ENCODE peak calls at places on chromosomes 11 and 22, in six cellular contexts. L, S, Q, Y, E and V are unnamed samples.

GRCh38 chr11:121459413-121460041 is 6.8 kb upstream of the SORL1-AS1 start:
- DNase-seq in Q (no peak), E (peak; percentile 56), L (no peak), S (peak; percentile 55), Y (peak; percentile 67), V (no peak)

GRCh38 chr22:26650722-26651421 is 6.5 kb upstream of the MIAT start:
- DNase-seq in Q (no peak), S (peak; percentile 62), L (no peak), Y (no peak), E (no peak), V (no peak)

GRCh38 chr11:100546714-100547113 is 140.4 kb upstream of the ARHGAP42 start:
- DNase-seq in E (peak; percentile 71), Q (no peak), Y (no peak), S (no peak), L (peak; percentile 81), V (no peak)

GRCh38 chr22:40036126-40036525 is 41.4 kb downstream of the FAM83F start:
- DNase-seq in S (no peak), Y (no peak), Q (no peak), E (peak; percentile 18), L (no peak), V (no peak)

GRCh38 chr11:62911137-62912130 is 9.7 kb downstream of the CHRM1 start:
- DNase-seq in L (no peak), S (no peak), E (no peak), Y (no peak), Q (no peak), V (no peak)

GRCh38 chr11:76823481-76824028 is 37.2 kb upstream of the ACER3 start:
- DNase-seq in S (no peak), E (no peak), L (peak; percentile 26), Y (no peak), Q (no peak), V (no peak)

GRCh38 chr11:27020736-27021135 is 19.9 kb upstream of the BBOX1 start:
- DNase-seq in L (no peak), S (no peak), Q (no peak), E (no peak), Y (no peak), V (no peak)

GRCh38 chr22:19105867-19106802 is 16.1 kb downstream of the DGCR2 start:
- DNase-seq in E (peak; percentile 52), Q (peak; percentile 45), S (peak; percentile 68), Y (peak; percentile 71), L (no peak), V (peak; percentile 31)

GRCh38 chr11:62614275-62614674 is 1.2 kb downstream of the ROM1 start:
- DNase-seq in Q (no peak), S (peak; percentile 75), Y (no peak), L (no peak), E (peak; percentile 70), V (no peak)

GRCh38 chr11:69574383-69575255 is 66.3 kb upstream of the CCND1 start:
- DNase-seq in Q (no peak), E (no peak), Y (no peak), S (no peak), L (no peak), V (no peak)

GRCh38 chr11:83223457-83223856 is 29.9 kb downstream of the ANKRD42 start:
- DNase-seq in Q (no peak), S (no peak), L (no peak), Y (no peak), E (no peak), V (no peak)

GRCh38 chr11:66951927-66952337 is 6.3 kb downstream of the PC start:
- DNase-seq in Q (no peak), E (peak; percentile 47), L (no peak), S (no peak), Y (no peak), V (no peak)

GRCh38 chr11:73178092-73178539 is 36.0 kb upstream of the FCHSD2 start:
- DNase-seq in Y (peak; percentile 76), S (peak; percentile 86), L (no peak), E (peak; percentile 91), Q (peak; percentile 75), V (peak; percentile 51)

GRCh38 chr22:47088480-47089145 is 326.2 kb downstream of the TBC1D22A start:
- DNase-seq in Q (no peak), S (no peak), Y (no peak), L (no peak), E (peak; percentile 6), V (no peak)

GRCh38 chr11:130894322-130895025 is 21.8 kb downstream of the SNX19 start:
- DNase-seq in S (peak; percentile 80), Y (peak; percentile 65), E (peak; percentile 87), L (no peak), Q (peak; percentile 63), V (no peak)

GRCh38 chr11:57303990-57304579 is 20.7 kb downstream of the TNKS1BP1 start:
- DNase-seq in E (no peak), Q (no peak), S (no peak), Y (no peak), L (peak; percentile 93), V (no peak)

GRCh38 chr22:26847816-26848215 is 190.4 kb downstream of the MIAT start:
- DNase-seq in L (no peak), Q (no peak), Y (no peak), E (no peak), S (no peak), V (no peak)

GRCh38 chr11:119318240-119319135 is 1.6 kb upstream of the MCAM start:
- DNase-seq in Y (peak; percentile 52), E (peak; percentile 84), S (peak; percentile 73), Q (no peak), L (no peak), V (no peak)